ENCODE peak calls at places on chromosomes 11 and 22, in four cellular contexts. E, H, D and S are unnamed samples. For H3K4me1, the result is how much of the 10 kb centered on the place peaks cover.

GRCh38 chr11:33490842-33491370 is 209.7 kb downstream of the C11orf91 start:
- DNase-seq in D (no peak), E (no peak), H (no peak), S (no peak)

GRCh38 chr11:123272565-123272964 is 77.5 kb upstream of the CLMP start:
- DNase-seq in D (no peak), E (no peak), H (no peak), S (no peak)

GRCh38 chr11:115566185-115566765 is 62.1 kb upstream of the CADM1 start:
- DNase-seq in H (no peak), D (no peak), E (no peak), S (no peak)

GRCh38 chr11:6630632-6631291 is 11.5 kb upstream of the TPP1 start:
- DNase-seq in D (no peak), H (no peak), E (no peak), S (no peak)

GRCh38 chr22:39185601-39186012 is 33.1 kb upstream of the CBX7 start:
- DNase-seq in H (peak), E (no peak), D (no peak), S (no peak)

GRCh38 chr11:110832080-110832479 is 119.8 kb upstream of the ARHGAP20 start:
- DNase-seq in E (no peak), D (no peak), H (no peak), S (no peak)

GRCh38 chr22:31839986-31840385 is 86.2 kb downstream of the DEPDC5 start:
- DNase-seq in E (no peak), D (no peak), H (no peak), S (no peak)

GRCh38 chr11:60777572-60777971 is 7.6 kb upstream of the MS4A10 start:
- DNase-seq in E (no peak), D (no peak), H (peak), S (no peak)

GRCh38 chr11:120169981-120170698 is 32.2 kb upstream of the TRIM29 start:
- DNase-seq in D (no peak), H (no peak), E (no peak), S (no peak)

GRCh38 chr22:19510919-19511341 is 13.3 kb downstream of the CLDN5 start:
- DNase-seq in H (no peak), E (no peak), D (no peak), S (no peak)

GRCh38 chr11:119493712-119494111 is 70.7 kb upstream of the THY1 start:
- DNase-seq in E (peak), H (no peak), D (no peak), S (no peak)

GRCh38 chr11:105900515-105901035 is 121.5 kb downstream of the MSANTD4 start:
- DNase-seq in D (no peak), H (no peak), E (no peak), S (no peak)

GRCh38 chr11:115505165-115505564 is 950 bp upstream of the CADM1 start:
- DNase-seq in H (no peak), D (no peak), E (no peak), S (no peak)

GRCh38 chr11:35584321-35584720 is 33.9 kb upstream of the FJX1 start:
- DNase-seq in E (no peak), D (no peak), H (no peak), S (no peak)

GRCh38 chr11:133835258-133836075 is 9.8 kb downstream of the SPATA19 start:
- DNase-seq in E (no peak), H (peak), D (peak), S (peak)

GRCh38 chr22:39946571-39947407 is 13.4 kb upstream of the TMA7B start:
- DNase-seq in D (no peak), E (no peak), H (no peak), S (no peak)

GRCh38 chr22:23856721-23857605 is 712 bp upstream of the SLC2A11 start:
- DNase-seq in H (peak), E (no peak), D (no peak), S (no peak)

GRCh38 chr11:60905551-60906113 is 753 bp downstream of the PRPF19 start:
- DNase-seq in E (no peak), H (no peak), D (no peak), S (no peak)

GRCh38 chr11:95108671-95109551 is 19.3 kb downstream of the ENDOD1 start:
- DNase-seq in D (no peak), H (peak), E (no peak), S (no peak)

GRCh38 chr22:43637861-43638260 is 174.2 kb downstream of the EFCAB6 start:
- DNase-seq in H (no peak), E (no peak), D (no peak), S (no peak)

GRCh38 chr22:37300551-37301017 is 18.3 kb downstream of the CYTH4 start:
- DNase-seq in D (peak), E (no peak), H (no peak), S (no peak)

GRCh38 chr11:38019072-38019775 is 1421.2 kb upstream of the RAG2 start:
- DNase-seq in H (no peak), E (no peak), D (no peak), S (peak)

GRCh38 chr22:44304354-44304753 is 8.4 kb downstream of the SHISAL1 start:
- DNase-seq in E (no peak), H (no peak), D (no peak), S (no peak)

GRCh38 chr11:108324587-108324986 is 101.7 kb downstream of the ATM start:
- DNase-seq in D (no peak), E (no peak), H (no peak), S (no peak)

GRCh38 chr11:122307480-122308085 is 191.6 kb upstream of the BLID start:
- DNase-seq in E (no peak), H (no peak), D (no peak), S (no peak)

GRCh38 chr22:48743601-48744282 is 1083.9 kb downstream of the BRD1 start:
- DNase-seq in D (no peak), H (no peak), E (peak), S (no peak)

GRCh38 chr11:1041936-1042608 is 5.6 kb upstream of the MUC6 start:
- DNase-seq in H (no peak), E (peak), D (no peak), S (no peak)

GRCh38 chr11:123536690-123537437 is 106.8 kb downstream of the GRAMD1B start:
- DNase-seq in D (no peak), E (no peak), H (peak), S (peak)

DNA sequence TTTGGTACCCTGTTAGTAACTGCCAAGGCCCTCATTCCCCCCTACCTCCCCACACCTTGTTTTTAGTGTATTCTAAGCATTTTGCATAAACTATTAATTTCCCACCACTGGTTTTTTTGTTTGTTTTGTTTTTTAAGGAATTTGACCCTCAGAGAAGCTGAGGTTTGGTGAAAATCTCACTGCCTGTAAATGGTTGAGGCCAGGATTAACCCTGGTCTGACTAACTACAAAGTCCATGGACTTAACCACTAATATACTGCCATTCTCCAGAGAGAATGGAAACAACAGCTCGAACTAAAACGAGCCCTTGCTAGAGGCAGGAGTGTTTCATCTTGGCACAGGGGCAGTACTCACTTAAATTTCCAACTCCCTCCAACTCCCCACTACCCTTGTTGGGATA is 2.9 kb downstream of the CTNND1 start:
- DNase-seq in D (no peak), E (no peak), H (no peak), S (no peak)
- H3K27ac ChIP-seq in D (no peak), E (peak), H (peak), S (no peak)

DNA sequence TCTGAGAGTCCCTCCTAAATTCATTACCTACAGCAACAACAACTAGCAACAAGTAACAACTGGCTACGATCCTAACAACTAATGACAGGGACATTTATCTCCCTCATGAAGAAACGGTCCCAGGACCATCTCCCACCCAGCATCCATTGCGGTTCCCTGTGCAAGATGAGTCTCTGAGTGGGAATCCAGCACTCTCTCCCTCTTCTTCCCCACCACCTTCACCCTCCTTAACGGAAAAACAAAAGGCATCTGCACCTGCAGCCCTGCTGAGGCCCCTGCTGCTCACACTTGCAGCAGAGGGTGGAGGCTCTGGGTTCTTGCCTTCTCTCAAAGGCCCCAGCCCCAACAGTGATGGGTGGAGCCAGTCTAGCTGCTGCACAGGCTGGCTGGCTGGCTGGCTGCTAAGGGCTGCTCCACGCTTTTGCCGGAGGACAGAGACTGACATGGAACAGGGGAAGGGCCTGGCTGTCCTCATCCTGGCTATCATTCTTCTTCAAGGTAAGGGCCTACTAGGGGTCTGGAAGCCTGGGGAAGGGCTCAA is at the start of gene CD3G:
- DNase-seq in H (no peak), E (peak), D (peak), S (no peak)
- H3K4me1 ChIP-seq in H (under half), E (under half), D (under half), S (under half)

DNA sequence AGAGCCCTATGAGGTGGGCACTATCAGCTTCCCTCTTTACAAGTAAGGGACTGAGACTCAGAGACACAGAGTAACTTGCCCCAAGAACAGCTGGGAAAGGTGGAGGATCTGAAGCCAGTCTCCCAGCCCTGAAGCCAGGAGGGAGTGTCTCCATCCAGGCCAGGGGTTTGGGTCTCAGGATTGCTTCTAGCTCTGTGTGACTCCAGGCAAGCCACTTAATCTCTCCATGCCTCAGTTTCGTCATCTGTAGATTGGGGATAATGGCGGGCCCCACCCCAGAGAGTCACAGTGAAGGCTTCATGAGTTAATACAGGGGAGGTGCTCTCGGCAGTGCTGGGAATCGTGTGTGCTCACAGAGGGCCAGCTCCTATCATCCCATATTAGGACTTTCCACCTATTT is 10.5 kb downstream of the MAP4K2 start:
- DNase-seq in H (no peak), D (no peak), E (no peak), S (no peak)
- H3K4me3 ChIP-seq in H (no peak), D (no peak), E (no peak), S (no peak)

DNA sequence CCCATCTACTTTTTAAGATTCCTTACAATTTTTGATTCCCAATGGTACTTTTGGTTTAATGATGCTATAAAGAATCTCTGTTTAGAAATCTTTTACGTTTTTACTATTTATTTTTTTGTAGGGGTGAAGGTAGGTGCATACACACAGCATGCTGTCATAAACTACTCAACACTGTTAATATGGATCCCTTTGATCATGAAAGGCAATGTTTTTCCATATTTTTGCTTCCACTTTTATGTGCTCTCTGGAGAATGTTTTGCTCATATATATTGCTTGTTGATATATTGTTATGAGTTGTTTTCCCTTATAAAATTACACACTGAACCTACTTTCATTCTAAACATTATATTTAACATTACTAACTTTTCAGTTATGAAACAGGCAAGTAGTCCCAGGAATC is 123.6 kb upstream of the TP53AIP1 start:
- DNase-seq in D (no peak), H (no peak), E (no peak), S (no peak)
- H3K27ac ChIP-seq in D (no peak), H (no peak), E (no peak), S (no peak)

DNA sequence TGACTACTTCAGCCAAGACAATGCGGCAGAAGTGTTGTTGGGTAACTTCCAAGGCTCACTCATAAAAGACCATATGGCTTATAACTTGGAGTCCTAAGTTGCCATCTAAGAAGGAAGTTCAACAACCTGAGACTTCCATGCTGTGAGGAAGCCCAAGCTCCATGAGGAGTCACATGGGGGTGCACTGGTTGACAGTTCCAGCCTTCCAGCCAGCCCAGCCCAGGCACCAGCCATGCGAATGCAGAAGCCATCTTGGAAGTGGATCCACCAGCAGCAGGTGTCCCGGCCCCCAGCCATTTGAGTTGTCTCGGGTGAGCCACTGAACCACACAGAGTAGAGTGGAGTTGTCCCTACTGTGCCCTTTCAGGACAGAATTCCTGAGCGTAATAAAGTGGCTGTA is 32.8 kb upstream of the WNT7B start:
- DNase-seq in D (no peak), E (no peak), H (no peak), S (no peak)
- H3K4me1 ChIP-seq in D (under half), E (under half), H (half or more), S (under half)

GRCh38 chr11:27218498-27219038 is 144.4 kb downstream of the CCDC34 start:
- DNase-seq in H (no peak), E (no peak), D (no peak), S (no peak)
- H3K4me3 ChIP-seq in H (no peak), E (no peak), D (no peak), S (no peak)

DNA sequence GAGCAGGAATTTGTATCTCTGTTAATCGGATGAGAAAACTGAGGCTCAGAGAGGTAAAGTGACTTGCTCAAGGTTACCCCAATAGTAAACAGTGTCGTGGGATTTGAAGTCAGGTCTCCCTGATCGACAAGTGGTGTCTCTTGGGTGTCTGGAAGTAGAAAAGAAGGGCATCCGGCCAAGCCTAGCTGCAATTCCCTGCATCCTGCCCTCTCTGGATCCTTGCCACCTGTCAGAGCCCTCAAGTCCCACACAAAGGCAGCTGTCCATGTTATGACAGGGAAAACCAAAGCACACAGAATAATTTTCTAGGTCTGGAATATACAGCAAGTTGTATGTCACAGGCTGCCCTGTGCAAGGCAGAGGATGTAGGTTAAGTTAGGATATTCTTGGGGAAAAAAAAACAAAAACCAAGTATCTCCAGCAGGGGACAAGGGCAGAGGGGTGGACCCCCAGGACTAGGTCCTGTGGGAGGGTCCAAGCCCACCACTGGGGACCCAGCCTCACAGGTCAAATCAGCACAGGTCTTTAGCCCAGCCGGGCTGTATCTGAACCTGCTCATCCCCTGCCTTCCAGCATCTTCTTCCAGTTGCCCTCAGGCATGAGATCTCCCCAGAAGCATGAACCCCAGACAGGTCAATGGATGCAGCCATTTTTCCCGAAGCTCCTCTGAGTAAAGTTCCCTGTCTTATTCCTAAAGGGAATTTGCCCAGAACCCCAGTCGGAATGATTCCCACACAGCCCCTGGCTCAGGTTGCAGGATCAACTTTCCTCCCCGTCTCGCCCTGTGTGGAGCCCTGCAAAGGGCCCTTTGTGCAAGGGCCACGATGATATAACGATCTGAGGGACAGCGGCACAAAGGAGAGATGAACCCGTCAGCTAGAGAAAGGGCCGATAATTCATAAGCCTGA is 15.1 kb downstream of the USH1C start:
- DNase-seq in H (peak), D (no peak), E (no peak), S (no peak)
- H3K27ac ChIP-seq in H (no peak), D (no peak), E (no peak), S (no peak)

GRCh38 chr11:10481567-10482349 is 26.7 kb downstream of the AMPD3 start:
- DNase-seq in D (no peak), H (no peak), E (no peak), S (no peak)

GRCh38 chr11:10478574-10479550 is 23.8 kb downstream of the AMPD3 start:
- DNase-seq in E (no peak), H (no peak), D (no peak), S (no peak)

GRCh38 chr11:10478066-10478465 is 23.0 kb downstream of the AMPD3 start:
- DNase-seq in D (no peak), E (no peak), H (no peak), S (no peak)

GRCh38 chr11:10480760-10481159 is 25.7 kb downstream of the AMPD3 start:
- DNase-seq in D (no peak), H (no peak), E (no peak), S (no peak)

GRCh38 chr11:10480026-10480425 is 25.0 kb downstream of the AMPD3 start:
- DNase-seq in H (no peak), D (no peak), E (no peak), S (no peak)
- H3K4me1 ChIP-seq in H (under half), D (under half), E (under half), S (under half)

DNA sequence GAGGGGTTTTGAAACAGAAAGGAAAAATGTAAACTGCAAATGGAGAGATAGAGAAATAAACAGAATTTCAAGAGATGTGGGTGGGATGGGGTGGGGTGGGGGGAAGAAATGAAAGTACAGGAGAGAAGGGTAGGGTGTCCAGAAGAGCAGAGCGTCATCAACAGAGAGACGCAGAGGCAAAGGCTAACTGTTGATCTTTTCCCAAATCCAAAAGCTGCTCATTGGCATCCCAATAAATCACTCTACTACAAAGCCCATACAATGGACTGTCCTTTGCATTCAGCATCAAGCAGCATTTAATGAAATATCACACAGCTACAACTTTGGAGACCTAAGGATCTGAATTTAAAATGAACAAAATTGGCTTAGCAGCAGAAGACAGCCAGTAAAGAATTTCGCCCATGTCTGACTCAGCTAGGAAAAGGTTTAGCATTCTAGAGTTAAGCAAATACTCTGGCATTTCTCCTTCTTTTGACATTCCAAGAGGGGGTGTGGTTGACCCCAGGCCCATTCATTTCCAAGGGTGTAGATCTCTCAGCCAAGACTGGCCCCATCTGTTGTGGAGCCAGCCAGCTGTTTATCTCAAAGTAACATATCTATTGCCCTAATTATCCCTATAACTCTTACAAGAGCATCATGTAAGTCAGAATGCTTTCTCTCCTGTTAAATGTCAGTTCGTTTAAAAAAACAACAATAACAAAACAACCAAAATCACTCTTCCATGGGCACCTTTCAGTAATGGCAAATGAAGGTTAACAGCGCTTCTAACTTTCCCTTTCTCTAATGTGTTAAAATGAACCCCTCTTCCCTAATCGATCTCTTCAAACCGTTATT is 1.4 kb downstream of the RAB30 start:
- DNase-seq in E (no peak), D (no peak), H (no peak), S (no peak)
- H3K4me3 ChIP-seq in E (peak), D (peak), H (peak), S (peak)

GRCh38 chr22:26428515-26429457 is at the start of gene ASPHD2:
- DNase-seq in H (peak), D (peak), E (peak), S (no peak)
- H3K27ac ChIP-seq in H (peak), D (peak), E (peak), S (no peak)